ENCODE peak calls at places on chromosomes 16 and 17, in six cellular contexts. B, D, Y, V, C and E are unnamed samples.

GRCh38 chr17:1201132-1201702 is 21.4 kb upstream of the ABR start:
- DNase-seq in B (no peak), D (no peak), Y (no peak), V (no peak), C (no peak), E (no peak)

GRCh38 chr17:75906143-75906884 is 1.6 kb upstream of the MRPL38 start:
- DNase-seq in B (no peak), D (no peak), Y (no peak), V (no peak), C (no peak), E (no peak)

GRCh38 chr16:59046335-59046734 is 312.2 kb upstream of the GOT2 start:
- DNase-seq in B (no peak), D (no peak), Y (no peak), V (no peak), C (no peak), E (no peak)

GRCh38 chr16:57260294-57260929 is 15.4 kb downstream of the ARL2BP start:
- DNase-seq in B (no peak), D (peak), Y (peak), V (peak), C (no peak), E (peak)

GRCh38 chr16:4324871-4325740 is 9.2 kb downstream of the GLIS2 start:
- DNase-seq in B (no peak), D (no peak), Y (no peak), V (peak), C (no peak), E (no peak)

GRCh38 chr16:58615280-58615679 is 14.3 kb downstream of the CNOT1 start:
- DNase-seq in B (no peak), D (no peak), Y (no peak), V (no peak), C (no peak), E (no peak)

GRCh38 chr16:49742428-49743205 is 113.3 kb downstream of the ZNF423 start:
- DNase-seq in B (no peak), D (no peak), Y (no peak), V (no peak), C (no peak), E (no peak)

GRCh38 chr17:45973099-45973838 is 25.8 kb upstream of the STH start:
- DNase-seq in B (no peak), D (no peak), Y (no peak), V (no peak), C (no peak), E (no peak)

GRCh38 chr16:59633996-59634579 is 900.0 kb upstream of the GOT2 start:
- DNase-seq in B (peak), D (no peak), Y (peak), V (no peak), C (no peak), E (no peak)

GRCh38 chr16:74726736-74727135 is 26.1 kb upstream of the MLKL start:
- DNase-seq in B (peak), D (no peak), Y (no peak), V (peak), C (peak), E (peak)

GRCh38 chr16:87582221-87582965 is 19.9 kb upstream of the JPH3 start:
- DNase-seq in B (no peak), D (no peak), Y (no peak), V (peak), C (no peak), E (peak)

GRCh38 chr16:88650749-88651275 is at the start of gene CYBA:
- DNase-seq in B (peak), D (peak), Y (peak), V (peak), C (peak), E (peak)

GRCh38 chr17:652310-652709 is 62.3 kb downstream of the VPS53 start:
- DNase-seq in B (no peak), D (no peak), Y (no peak), V (no peak), C (no peak), E (no peak)

GRCh38 chr17:47948706-47949196 is 7.4 kb downstream of the PNPO start:
- DNase-seq in B (peak), D (no peak), Y (peak), V (no peak), C (peak), E (no peak)

GRCh38 chr17:18944646-18945045 is 7.3 kb upstream of the SLC5A10 start:
- DNase-seq in B (no peak), D (no peak), Y (no peak), V (no peak), C (no peak), E (no peak)

GRCh38 chr17:44926841-44927525 is 11.7 kb upstream of the GFAP start:
- DNase-seq in B (no peak), D (no peak), Y (no peak), V (peak), C (no peak), E (no peak)

GRCh38 chr17:19365499-19365817 is 2.9 kb upstream of the B9D1 start:
- DNase-seq in B (no peak), D (no peak), Y (no peak), V (no peak), C (no peak), E (no peak)

GRCh38 chr16:53756329-53756996 is 52.5 kb downstream of the FTO start:
- DNase-seq in B (no peak), D (no peak), Y (no peak), V (no peak), C (peak), E (no peak)

GRCh38 chr16:61923629-61924028 is 112.6 kb downstream of the CDH8 start:
- DNase-seq in B (no peak), D (no peak), Y (no peak), V (no peak), C (no peak), E (no peak)

GRCh38 chr16:51402785-51403184 is 251.7 kb upstream of the SALL1 start:
- DNase-seq in B (no peak), D (no peak), Y (no peak), V (no peak), C (peak), E (no peak)

GRCh38 chr17:74877592-74878543 is 5.1 kb upstream of the FDXR start:
- DNase-seq in B (no peak), D (no peak), Y (no peak), V (no peak), C (peak), E (peak)

GRCh38 chr16:68972008-68972407 is 128.7 kb downstream of the TANGO6 start:
- DNase-seq in B (no peak), D (no peak), Y (no peak), V (no peak), C (no peak), E (no peak)

GRCh38 chr16:67357561-67357960 is 30.9 kb downstream of the LRRC36 start:
- DNase-seq in B (no peak), D (no peak), Y (no peak), V (no peak), C (no peak), E (no peak)

GRCh38 chr17:77325826-77326581 is 185.2 kb downstream of the SEC14L1 start:
- DNase-seq in B (no peak), D (no peak), Y (no peak), V (no peak), C (no peak), E (no peak)

GRCh38 chr16:54242199-54242598 is 44.4 kb downstream of the IRX3 start:
- DNase-seq in B (peak), D (no peak), Y (peak), V (peak), C (peak), E (peak)

GRCh38 chr16:11354407-11354732 is 9.1 kb downstream of the RMI2 start:
- DNase-seq in B (no peak), D (no peak), Y (no peak), V (no peak), C (no peak), E (no peak)

GRCh38 chr17:78137392-78138203 is 7.0 kb downstream of the TMC8 start:
- DNase-seq in B (peak), D (no peak), Y (no peak), V (peak), C (no peak), E (peak)

GRCh38 chr17:50783905-50784304 is 16.6 kb upstream of the ANKRD40CL start:
- DNase-seq in B (no peak), D (no peak), Y (no peak), V (no peak), C (no peak), E (no peak)

GRCh38 chr17:71921726-71922320 is 199.0 kb upstream of the SOX9 start:
- DNase-seq in B (no peak), D (peak), Y (no peak), V (no peak), C (no peak), E (no peak)

GRCh38 chr16:69012906-69013305 is 92.5 kb upstream of the HAS3 start:
- DNase-seq in B (no peak), D (no peak), Y (no peak), V (no peak), C (no peak), E (no peak)

GRCh38 chr16:86862596-86862995 is 284.2 kb downstream of the FOXL1 start:
- DNase-seq in B (no peak), D (no peak), Y (peak), V (no peak), C (no peak), E (no peak)

GRCh38 chr17:77106874-77107358 is 33.9 kb upstream of the SEC14L1 start:
- DNase-seq in B (no peak), D (peak), Y (no peak), V (no peak), C (no peak), E (no peak)

GRCh38 chr17:48809182-48809581 is 7.8 kb downstream of the TTLL6 start:
- DNase-seq in B (peak), D (no peak), Y (no peak), V (no peak), C (no peak), E (no peak)

GRCh38 chr17:74760404-74761105 is 12.1 kb downstream of the NHERF1 start:
- DNase-seq in B (no peak), D (no peak), Y (no peak), V (peak), C (no peak), E (peak)

GRCh38 chr16:72406390-72406789 is 234.4 kb upstream of the PMFBP1 start:
- DNase-seq in B (no peak), D (no peak), Y (no peak), V (no peak), C (no peak), E (no peak)

GRCh38 chr17:74457146-74457819 is 9.2 kb upstream of the CD300A start:
- DNase-seq in B (peak), D (no peak), Y (peak), V (peak), C (peak), E (peak)

GRCh38 chr16:24734382-24734781 is 4.9 kb downstream of the TNRC6A start:
- DNase-seq in B (no peak), D (no peak), Y (no peak), V (peak), C (no peak), E (no peak)

DNA sequence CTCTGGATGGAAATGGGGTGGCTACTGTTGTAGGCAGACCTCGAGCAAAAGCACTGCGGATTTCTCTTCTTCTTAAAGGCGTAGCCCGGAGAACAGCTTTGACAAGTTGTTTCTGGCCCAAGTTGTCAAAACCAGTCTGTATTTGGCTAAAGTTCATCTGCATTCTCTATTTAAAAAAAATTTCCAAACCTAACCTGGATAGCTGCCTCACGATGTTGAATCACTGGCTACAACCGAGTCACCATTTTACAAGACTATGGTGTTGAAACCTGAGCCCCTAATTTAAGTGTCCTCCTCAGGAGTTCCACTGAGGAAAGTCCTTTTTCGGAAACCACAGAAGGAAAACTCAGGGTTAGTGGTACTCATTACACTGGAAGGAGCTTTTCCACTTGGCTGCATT is 1.5 kb downstream of the SLC16A6 start:
- DNase-seq in B (no peak), D (no peak), Y (no peak), V (no peak), C (no peak), E (no peak)
- TF ChIP-seq MYC in B (no peak), D (no peak), Y (no peak), V (no peak), C (no peak), E (no peak)

GRCh38 chr17:69640073-69640472 is 225.6 kb downstream of the MAP2K6 start:
- DNase-seq in B (no peak), D (no peak), Y (no peak), V (no peak), C (no peak), E (no peak)

GRCh38 chr17:69639096-69639495 is 224.6 kb downstream of the MAP2K6 start:
- DNase-seq in B (no peak), D (no peak), Y (no peak), V (no peak), C (no peak), E (no peak)

GRCh38 chr17:69638516-69638915 is 224.0 kb downstream of the MAP2K6 start:
- DNase-seq in B (no peak), D (no peak), Y (peak), V (no peak), C (no peak), E (no peak)

GRCh38 chr17:69646729-69647128 is 232.2 kb downstream of the MAP2K6 start:
- DNase-seq in B (no peak), D (no peak), Y (no peak), V (no peak), C (no peak), E (no peak)

DNA sequence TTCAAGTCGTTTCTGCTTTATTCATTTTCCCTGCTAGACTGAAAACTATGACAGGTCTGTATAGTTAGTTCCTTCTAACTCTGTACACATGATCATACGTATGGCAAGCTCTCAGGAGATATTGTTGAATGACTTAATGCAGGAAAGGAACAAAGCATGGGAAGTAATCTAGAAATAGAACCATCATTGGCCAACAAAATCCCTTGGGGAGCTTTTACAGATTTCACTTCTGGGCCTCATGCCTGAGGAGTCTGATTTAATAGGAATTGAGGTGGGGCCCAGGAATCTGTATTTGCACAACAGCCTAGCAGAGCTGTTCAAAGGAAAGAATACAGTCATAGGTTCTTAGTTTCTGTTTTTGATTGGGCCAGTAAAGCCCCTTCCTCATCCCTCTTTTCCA is 229.2 kb downstream of the MAP2K6 start:
- DNase-seq in B (no peak), D (no peak), Y (no peak), V (no peak), C (no peak), E (no peak)
- TF ChIP-seq MYC in B (no peak), D (no peak), Y (no peak), V (no peak), C (no peak), E (no peak)

GRCh38 chr17:42950044-42950783 is 14.0 kb downstream of the AARSD1 start:
- DNase-seq in B (no peak), D (no peak), Y (no peak), V (no peak), C (no peak), E (no peak)

DNA sequence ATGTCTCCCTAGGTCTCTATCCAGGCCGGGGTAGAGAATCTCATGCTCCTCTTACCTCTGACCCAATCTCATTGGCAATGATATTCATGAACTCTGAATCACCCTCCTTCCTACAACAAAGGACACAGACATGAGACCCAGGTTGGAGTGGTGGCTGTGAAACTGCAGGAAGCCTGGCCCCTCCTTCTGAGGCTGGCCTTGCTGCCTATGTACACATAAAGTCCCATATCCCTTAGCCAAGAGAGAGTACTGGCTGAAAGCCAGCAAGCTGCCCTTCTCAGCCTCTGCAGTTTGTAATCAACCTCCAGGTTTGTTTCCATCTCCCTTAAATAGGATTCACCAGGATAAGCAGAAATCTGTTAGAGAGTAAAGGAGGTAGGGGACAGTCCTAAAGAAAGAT is 10.6 kb downstream of the AARSD1 start:
- DNase-seq in B (no peak), D (no peak), Y (no peak), V (no peak), C (peak), E (no peak)
- TF ChIP-seq MYC in B (no peak), D (no peak), Y (no peak), V (no peak), C (no peak), E (no peak)

DNA sequence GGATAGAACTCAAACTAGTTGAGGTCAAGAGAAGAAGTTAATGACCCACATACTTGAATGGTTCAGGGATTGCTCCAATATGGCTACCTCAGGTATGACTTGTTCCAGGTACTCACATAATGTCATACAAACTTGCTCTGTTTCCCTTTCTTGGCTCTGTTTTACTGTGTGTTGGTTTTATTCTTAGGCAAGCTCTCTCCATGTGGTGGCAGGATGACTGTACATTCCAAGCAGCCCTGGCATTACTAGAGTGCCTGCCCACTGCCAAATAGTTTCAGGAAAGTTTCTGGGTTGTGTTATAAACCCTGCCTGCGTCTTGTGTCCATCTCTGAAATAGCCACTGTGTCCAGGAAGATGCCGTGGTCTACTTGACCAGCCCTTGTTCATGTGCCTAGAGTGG is 476.8 kb downstream of the SHISA9 start:
- DNase-seq in B (no peak), D (no peak), Y (no peak), V (no peak), C (no peak), E (no peak)
- TF ChIP-seq MYC in B (no peak), D (no peak), Y (no peak), V (no peak), C (no peak), E (no peak)

DNA sequence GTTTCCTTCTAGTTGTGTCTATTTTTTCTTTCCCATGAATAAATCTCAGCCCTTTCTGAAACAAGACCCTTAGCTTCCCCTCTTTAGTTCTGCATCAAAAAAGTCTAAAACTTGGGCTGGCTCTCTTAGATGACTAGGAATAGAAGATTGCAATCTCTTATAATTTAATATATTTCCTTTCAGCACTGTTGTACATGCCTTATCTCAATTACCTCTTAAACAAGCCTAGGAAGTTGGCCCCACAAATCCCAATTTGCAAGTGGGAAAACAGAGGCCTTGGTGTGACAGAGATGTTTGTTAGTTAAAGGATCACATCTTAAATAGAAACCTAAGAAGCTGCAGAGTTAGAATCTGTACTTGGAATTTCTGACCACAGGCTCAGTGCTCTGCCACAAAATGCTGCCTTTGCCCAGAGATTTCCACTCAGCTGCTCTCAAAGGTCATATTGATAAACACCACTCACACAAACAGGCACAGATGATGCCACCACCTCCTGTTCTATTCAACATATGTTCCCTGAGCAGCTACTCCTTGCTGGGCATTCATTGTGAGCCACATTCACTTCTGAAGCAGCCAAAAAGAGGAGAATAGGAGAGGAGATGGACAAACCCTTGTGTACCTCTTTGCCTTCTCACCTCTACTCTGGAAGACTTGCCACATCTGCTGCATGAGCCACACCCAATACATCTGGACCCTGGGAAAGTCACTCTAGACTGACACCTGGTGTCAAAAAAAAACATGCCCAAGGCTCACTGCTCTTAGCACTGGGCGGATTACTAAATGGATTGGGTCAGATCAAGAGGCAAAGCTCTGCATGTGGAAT is 5.5 kb downstream of the CCDC182 start:
- DNase-seq in B (peak), D (no peak), Y (no peak), V (peak), C (peak), E (peak)
- TF ChIP-seq MYC in B (no peak), D (no peak), Y (no peak), V (no peak), C (no peak), E (no peak)

GRCh38 chr17:21042434-21043295 is at the start of gene USP22:
- DNase-seq in B (no peak), D (no peak), Y (no peak), V (no peak), C (no peak), E (peak)
- TF ChIP-seq MYC in B (peak), D (no peak), Y (no peak), V (peak), C (peak), E (no peak)

GRCh38 chr16:84675423-84675822 is 24.4 kb upstream of the USP10 start:
- DNase-seq in B (no peak), D (no peak), Y (no peak), V (no peak), C (no peak), E (no peak)

GRCh38 chr16:84677017-84677803 is 22.6 kb upstream of the USP10 start:
- DNase-seq in B (no peak), D (no peak), Y (no peak), V (peak), C (peak), E (no peak)

GRCh38 chr16:84680165-84680842 is 19.5 kb upstream of the USP10 start:
- DNase-seq in B (no peak), D (no peak), Y (no peak), V (no peak), C (no peak), E (no peak)

GRCh38 chr16:84680843-84681629 is 18.8 kb upstream of the USP10 start:
- DNase-seq in B (no peak), D (no peak), Y (no peak), V (no peak), C (no peak), E (no peak)

DNA sequence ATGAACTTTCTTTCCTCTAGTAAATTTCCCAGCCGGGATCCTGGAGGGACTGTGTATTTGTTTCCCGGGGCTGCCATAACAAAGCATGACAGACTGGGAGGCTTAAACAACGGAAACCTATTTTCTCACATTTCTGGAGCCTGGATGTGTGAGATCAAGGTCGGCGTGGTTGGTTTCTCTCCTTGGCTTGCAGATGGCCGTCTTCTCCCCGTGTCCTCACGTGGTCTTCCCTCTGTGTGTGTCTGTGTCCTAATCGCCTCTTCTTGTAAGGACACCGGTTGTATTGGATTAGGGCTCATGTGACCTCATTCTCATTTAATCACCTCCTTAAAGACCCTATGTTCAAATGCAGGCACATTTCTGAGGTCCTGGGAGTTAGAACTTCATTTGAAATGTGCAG is 22.0 kb upstream of the USP10 start:
- DNase-seq in B (no peak), D (no peak), Y (no peak), V (no peak), C (no peak), E (no peak)
- TF ChIP-seq MYC in B (no peak), D (no peak), Y (no peak), V (no peak), C (no peak), E (no peak)